ENCODE peak calls at places on chromosomes 13 and 19, in four cellular contexts. One of them, this sample, is unnamed.
A peak's percentile ranks its signal among the peaks of the same experiment; 100 is the strongest.

GRCh38 chr19:2494447-2495129 is 18.7 kb downstream of the GADD45B start:
- DNase-seq in epithelial cell of proximal tubule: no peak
- DNase-seq in epithelial cell of esophagus: peak; percentile 67
- DNase-seq in endothelial cell: no peak
- DNase-seq in this sample: peak; percentile 75

GRCh38 chr19:40578442-40578908 is 1.8 kb downstream of the SHKBP1 start:
- DNase-seq in epithelial cell of proximal tubule: no peak
- DNase-seq in epithelial cell of esophagus: no peak
- DNase-seq in endothelial cell: peak; percentile 29
- DNase-seq in this sample: no peak

GRCh38 chr13:114049026-114049425 is 75.2 kb upstream of the C13orf46 start:
- DNase-seq in endothelial cell: no peak
- DNase-seq in epithelial cell of proximal tubule: no peak
- DNase-seq in epithelial cell of esophagus: no peak
- DNase-seq in this sample: peak; percentile 78

GRCh38 chr13:35765941-35766340 is 289.5 kb upstream of the MAB21L1 start:
- DNase-seq in epithelial cell of proximal tubule: no peak
- DNase-seq in endothelial cell: no peak
- DNase-seq in epithelial cell of esophagus: no peak
- DNase-seq in this sample: no peak

GRCh38 chr13:114096811-114097503 is 35.5 kb downstream of the RASA3 start:
- DNase-seq in epithelial cell of proximal tubule: no peak
- DNase-seq in endothelial cell: no peak
- DNase-seq in epithelial cell of esophagus: peak; percentile 14
- DNase-seq in this sample: no peak

GRCh38 chr19:43525836-43526771 is 897 bp downstream of the ETHE1 start:
- DNase-seq in epithelial cell of proximal tubule: no peak
- DNase-seq in endothelial cell: peak; percentile 34
- DNase-seq in epithelial cell of esophagus: peak; percentile 44
- DNase-seq in this sample: no peak

GRCh38 chr13:91609353-91609752 is 210.9 kb downstream of the GPC5 start:
- DNase-seq in epithelial cell of esophagus: no peak
- DNase-seq in epithelial cell of proximal tubule: no peak
- DNase-seq in endothelial cell: no peak
- DNase-seq in this sample: no peak

GRCh38 chr13:49399801-49400472 is 43.9 kb downstream of the CAB39L start:
- DNase-seq in epithelial cell of proximal tubule: no peak
- DNase-seq in epithelial cell of esophagus: peak; percentile 27
- DNase-seq in endothelial cell: no peak
- DNase-seq in this sample: no peak

GRCh38 chr13:109816979-109817275 is 30.5 kb upstream of the IRS2 start:
- DNase-seq in endothelial cell: no peak
- DNase-seq in epithelial cell of proximal tubule: no peak
- DNase-seq in epithelial cell of esophagus: no peak
- DNase-seq in this sample: no peak

GRCh38 chr13:46345400-46345799 is 41.7 kb downstream of the RUBCNL start:
- DNase-seq in endothelial cell: no peak
- DNase-seq in epithelial cell of proximal tubule: no peak
- DNase-seq in epithelial cell of esophagus: no peak
- DNase-seq in this sample: no peak

GRCh38 chr19:55644191-55644833 is 863 bp downstream of the ZNF581 start:
- DNase-seq in endothelial cell: no peak
- DNase-seq in epithelial cell of esophagus: no peak
- DNase-seq in epithelial cell of proximal tubule: no peak
- DNase-seq in this sample: no peak

GRCh38 chr13:108120332-108120731 is 95.0 kb downstream of the LIG4 start:
- DNase-seq in epithelial cell of proximal tubule: no peak
- DNase-seq in endothelial cell: no peak
- DNase-seq in epithelial cell of esophagus: no peak
- DNase-seq in this sample: no peak

GRCh38 chr13:108115739-108116138 is 99.6 kb downstream of the LIG4 start:
- DNase-seq in endothelial cell: no peak
- DNase-seq in epithelial cell of esophagus: no peak
- DNase-seq in epithelial cell of proximal tubule: no peak
- DNase-seq in this sample: no peak

DNA sequence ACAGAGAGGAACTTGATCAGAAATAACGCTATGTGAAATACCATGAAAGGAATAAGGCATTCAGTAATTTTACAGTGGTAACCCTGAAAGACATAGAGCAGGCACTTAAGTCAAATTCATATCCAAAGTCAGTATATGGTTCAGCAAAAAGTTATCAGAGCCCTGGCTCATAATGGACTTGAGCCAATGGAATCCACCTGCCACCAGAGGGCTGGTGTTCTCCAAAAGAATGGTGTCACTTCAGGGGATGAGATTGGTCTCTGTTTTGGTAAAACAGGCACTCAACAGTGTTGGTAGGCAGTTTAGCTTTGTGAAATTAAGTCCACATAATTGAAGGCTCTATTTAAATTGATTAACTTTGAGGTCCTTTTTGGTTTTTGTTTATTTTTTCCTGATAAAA is 93.9 kb downstream of the LIG4 start:
- DNase-seq in epithelial cell of esophagus: no peak
- DNase-seq in endothelial cell: no peak
- DNase-seq in epithelial cell of proximal tubule: no peak
- DNase-seq in this sample: no peak
- TF ChIP-seq CTCF in epithelial cell of esophagus: peak; percentile 2
- TF ChIP-seq CTCF in endothelial cell: peak; percentile 17
- TF ChIP-seq CTCF in epithelial cell of proximal tubule: peak; percentile 7
- TF ChIP-seq CTCF in this sample: no peak

DNA sequence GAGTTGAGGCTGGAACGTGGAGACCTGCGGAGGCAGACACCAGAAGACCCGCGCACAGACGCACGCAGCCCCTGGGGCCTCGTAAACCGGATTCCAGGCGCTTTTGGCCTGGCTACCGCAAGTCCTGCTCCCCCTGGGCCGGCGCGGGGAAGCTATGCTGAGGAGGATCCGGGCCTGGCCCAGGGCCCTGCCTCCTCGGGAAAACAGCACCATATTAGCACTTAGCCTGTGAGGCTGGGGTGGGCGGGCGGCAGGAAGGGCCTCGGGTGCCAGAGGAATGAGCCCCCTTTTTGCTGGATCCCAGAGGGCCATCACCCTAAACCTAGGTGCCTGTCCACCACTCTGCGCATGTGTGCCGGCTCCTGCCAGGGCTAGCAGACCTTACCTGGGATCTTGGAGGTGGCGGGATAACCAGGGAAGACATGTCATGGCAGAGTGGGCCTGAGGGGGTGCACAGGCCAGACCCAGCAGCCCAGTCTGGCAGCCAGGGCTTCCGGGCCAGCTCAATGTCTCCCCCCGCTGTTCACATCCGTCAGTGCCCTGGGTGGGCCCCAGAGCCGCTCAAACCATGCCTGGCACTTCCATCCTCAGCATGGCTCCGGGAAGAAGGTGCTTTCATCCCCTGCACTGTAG is 7.3 kb downstream of the ELOF1 start:
- DNase-seq in epithelial cell of proximal tubule: no peak
- DNase-seq in endothelial cell: peak; percentile 44
- DNase-seq in epithelial cell of esophagus: no peak
- DNase-seq in this sample: no peak
- TF ChIP-seq CTCF in epithelial cell of proximal tubule: peak; percentile 47
- TF ChIP-seq CTCF in endothelial cell: peak; percentile 19
- TF ChIP-seq CTCF in epithelial cell of esophagus: no peak
- TF ChIP-seq CTCF in this sample: peak; percentile 53

GRCh38 chr19:42252365-42253244 is 2.3 kb downstream of the ERF start:
- DNase-seq in epithelial cell of proximal tubule: no peak
- DNase-seq in epithelial cell of esophagus: peak; percentile 59
- DNase-seq in endothelial cell: no peak
- DNase-seq in this sample: peak; percentile 28

GRCh38 chr19:42254850-42255765 is at the start of gene ERF:
- DNase-seq in epithelial cell of esophagus: peak; percentile 95
- DNase-seq in endothelial cell: peak; percentile 95
- DNase-seq in epithelial cell of proximal tubule: no peak
- DNase-seq in this sample: peak; percentile 94

GRCh38 chr19:42253245-42254082 is 1.5 kb downstream of the ERF start:
- DNase-seq in epithelial cell of proximal tubule: no peak
- DNase-seq in epithelial cell of esophagus: peak; percentile 55
- DNase-seq in endothelial cell: peak; percentile 79
- DNase-seq in this sample: peak; percentile 57

GRCh38 chr19:42255766-42256750 is 1.1 kb upstream of the ERF start:
- DNase-seq in epithelial cell of proximal tubule: no peak
- DNase-seq in epithelial cell of esophagus: peak; percentile 60
- DNase-seq in endothelial cell: peak; percentile 49
- DNase-seq in this sample: no peak

GRCh38 chr19:42254083-42254849 is 662 bp downstream of the ERF start:
- DNase-seq in endothelial cell: peak; percentile 76
- DNase-seq in epithelial cell of proximal tubule: no peak
- DNase-seq in epithelial cell of esophagus: peak; percentile 52
- DNase-seq in this sample: peak; percentile 81
- TF ChIP-seq CTCF in endothelial cell: no peak
- TF ChIP-seq CTCF in epithelial cell of proximal tubule: no peak
- TF ChIP-seq CTCF in epithelial cell of esophagus: no peak
- TF ChIP-seq CTCF in this sample: peak; percentile 0

GRCh38 chr13:27960362-27961226 is 8.5 kb downstream of the CDX2 start:
- DNase-seq in epithelial cell of proximal tubule: no peak
- DNase-seq in epithelial cell of esophagus: peak; percentile 29
- DNase-seq in endothelial cell: peak; percentile 83
- DNase-seq in this sample: peak; percentile 47
- TF ChIP-seq CTCF in epithelial cell of proximal tubule: peak; percentile 54
- TF ChIP-seq CTCF in epithelial cell of esophagus: no peak
- TF ChIP-seq CTCF in endothelial cell: peak; percentile 54
- TF ChIP-seq CTCF in this sample: peak; percentile 42

GRCh38 chr13:37960427-37960826 is 90.9 kb upstream of the TRPC4 start:
- DNase-seq in epithelial cell of esophagus: no peak
- DNase-seq in epithelial cell of proximal tubule: no peak
- DNase-seq in endothelial cell: no peak
- DNase-seq in this sample: no peak
- TF ChIP-seq CTCF in epithelial cell of esophagus: peak; percentile 31
- TF ChIP-seq CTCF in epithelial cell of proximal tubule: peak; percentile 55
- TF ChIP-seq CTCF in endothelial cell: peak; percentile 50
- TF ChIP-seq CTCF in this sample: peak; percentile 31

DNA sequence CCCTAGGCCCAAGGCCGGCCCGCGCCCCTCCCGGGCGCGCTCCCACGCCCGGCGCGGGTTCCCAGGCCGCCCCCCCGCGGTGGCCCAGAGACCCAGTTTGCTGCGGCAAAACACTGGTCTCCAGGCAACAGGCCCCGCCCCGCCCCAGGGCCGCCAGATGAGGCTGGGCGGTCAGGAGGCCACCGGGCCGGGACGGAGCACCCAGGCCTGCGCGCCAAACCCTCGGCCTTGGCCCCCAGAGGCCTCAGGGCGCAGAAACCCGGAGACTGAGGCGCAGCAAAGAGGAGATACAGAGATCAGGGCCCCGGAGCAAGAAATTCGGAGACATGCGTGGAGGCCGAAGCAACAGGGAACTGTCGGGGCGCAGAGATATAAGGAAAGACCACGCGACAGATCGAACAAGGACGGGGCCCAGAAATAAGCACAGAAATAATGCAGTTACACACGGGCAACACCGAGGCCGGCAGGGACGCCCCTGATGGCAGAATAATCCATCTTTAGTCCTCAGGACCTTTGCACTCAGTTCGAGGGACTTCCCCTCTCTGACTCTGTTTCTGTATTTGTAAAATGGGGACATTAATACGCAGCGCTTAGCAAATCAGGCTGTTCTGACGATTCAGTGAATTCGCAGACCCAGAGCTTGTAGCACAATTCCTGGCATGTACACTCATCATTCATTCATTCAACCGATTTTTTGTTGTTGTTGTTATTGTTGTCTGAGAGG is 20.8 kb upstream of the ERCC1 start:
- DNase-seq in epithelial cell of proximal tubule: no peak
- DNase-seq in endothelial cell: peak; percentile 95
- DNase-seq in epithelial cell of esophagus: peak; percentile 53
- DNase-seq in this sample: peak; percentile 86
- TF ChIP-seq CTCF in epithelial cell of proximal tubule: no peak
- TF ChIP-seq CTCF in endothelial cell: no peak
- TF ChIP-seq CTCF in epithelial cell of esophagus: no peak
- TF ChIP-seq CTCF in this sample: no peak

This sample was measured in GM06990.